ENCODE peak calls at places on chromosomes 16 and 17, in five cellular contexts. One of them, this sample, is unnamed.

GRCh38 chr16:1494711-1495110 is 1.6 kb downstream of the TELO2 start:
- DNase-seq in astrocyte of the cerebellum: no peak
- DNase-seq in AG09309: no peak
- DNase-seq in choroid plexus epithelial cell: no peak
- DNase-seq in cardiac muscle cell: peak
- DNase-seq in this sample: peak

GRCh38 chr17:29930399-29931010 is 477 bp upstream of the SSH2 start:
- DNase-seq in AG09309: no peak
- DNase-seq in astrocyte of the cerebellum: no peak
- DNase-seq in cardiac muscle cell: no peak
- DNase-seq in choroid plexus epithelial cell: peak
- DNase-seq in this sample: no peak

GRCh38 chr17:28370035-28370743 is at the start of gene VTN:
- DNase-seq in cardiac muscle cell: peak
- DNase-seq in astrocyte of the cerebellum: no peak
- DNase-seq in AG09309: peak
- DNase-seq in choroid plexus epithelial cell: peak
- DNase-seq in this sample: no peak

GRCh38 chr16:85392756-85393673 is 220.1 kb upstream of the GSE1 start:
- DNase-seq in cardiac muscle cell: no peak
- DNase-seq in astrocyte of the cerebellum: no peak
- DNase-seq in choroid plexus epithelial cell: no peak
- DNase-seq in AG09309: no peak
- DNase-seq in this sample: no peak

GRCh38 chr17:82228278-82228841 is 482 bp upstream of the SLC16A3 start:
- DNase-seq in astrocyte of the cerebellum: no peak
- DNase-seq in cardiac muscle cell: peak
- DNase-seq in AG09309: no peak
- DNase-seq in choroid plexus epithelial cell: no peak
- DNase-seq in this sample: peak

GRCh38 chr17:49659983-49660382 is 17.9 kb downstream of the SPOP start:
- DNase-seq in AG09309: no peak
- DNase-seq in astrocyte of the cerebellum: no peak
- DNase-seq in cardiac muscle cell: no peak
- DNase-seq in choroid plexus epithelial cell: no peak
- DNase-seq in this sample: no peak

GRCh38 chr17:3003401-3004149 is 59.8 kb downstream of the OR1D5 start:
- DNase-seq in astrocyte of the cerebellum: no peak
- DNase-seq in choroid plexus epithelial cell: no peak
- DNase-seq in cardiac muscle cell: no peak
- DNase-seq in AG09309: no peak
- DNase-seq in this sample: no peak

GRCh38 chr16:26475579-26475978 is 591.1 kb upstream of the C16orf82 start:
- DNase-seq in AG09309: no peak
- DNase-seq in astrocyte of the cerebellum: no peak
- DNase-seq in cardiac muscle cell: no peak
- DNase-seq in choroid plexus epithelial cell: no peak
- DNase-seq in this sample: no peak

GRCh38 chr16:85523602-85524364 is 89.3 kb upstream of the GSE1 start:
- DNase-seq in astrocyte of the cerebellum: peak
- DNase-seq in choroid plexus epithelial cell: peak
- DNase-seq in AG09309: no peak
- DNase-seq in cardiac muscle cell: peak
- DNase-seq in this sample: peak

GRCh38 chr16:72285728-72286127 is 113.8 kb upstream of the PMFBP1 start:
- DNase-seq in choroid plexus epithelial cell: peak
- DNase-seq in cardiac muscle cell: peak
- DNase-seq in astrocyte of the cerebellum: no peak
- DNase-seq in AG09309: peak
- DNase-seq in this sample: peak

GRCh38 chr17:17700251-17700969 is 19.2 kb downstream of the RAI1 start:
- DNase-seq in AG09309: no peak
- DNase-seq in astrocyte of the cerebellum: no peak
- DNase-seq in choroid plexus epithelial cell: no peak
- DNase-seq in cardiac muscle cell: no peak
- DNase-seq in this sample: no peak

GRCh38 chr16:1316033-1316405 is 6.6 kb downstream of the UBE2I start:
- DNase-seq in AG09309: no peak
- DNase-seq in astrocyte of the cerebellum: no peak
- DNase-seq in cardiac muscle cell: no peak
- DNase-seq in choroid plexus epithelial cell: no peak
- DNase-seq in this sample: no peak

GRCh38 chr17:41914358-41914766 is 4.4 kb downstream of the ACLY start:
- DNase-seq in cardiac muscle cell: peak
- DNase-seq in astrocyte of the cerebellum: no peak
- DNase-seq in AG09309: no peak
- DNase-seq in choroid plexus epithelial cell: peak
- DNase-seq in this sample: peak

GRCh38 chr16:49622421-49623402 is 233.2 kb downstream of the ZNF423 start:
- DNase-seq in AG09309: no peak
- DNase-seq in choroid plexus epithelial cell: no peak
- DNase-seq in cardiac muscle cell: no peak
- DNase-seq in astrocyte of the cerebellum: no peak
- DNase-seq in this sample: no peak

GRCh38 chr17:69047368-69048263 is 13.1 kb downstream of the ABCA9 start:
- DNase-seq in AG09309: peak
- DNase-seq in astrocyte of the cerebellum: peak
- DNase-seq in choroid plexus epithelial cell: peak
- DNase-seq in cardiac muscle cell: peak
- DNase-seq in this sample: peak

GRCh38 chr17:44522883-44523671 is 19.9 kb upstream of the GPATCH8 start:
- DNase-seq in choroid plexus epithelial cell: peak
- DNase-seq in AG09309: no peak
- DNase-seq in cardiac muscle cell: peak
- DNase-seq in astrocyte of the cerebellum: no peak
- DNase-seq in this sample: peak

GRCh38 chr16:22886908-22887307 is 72.9 kb downstream of the HS3ST2 start:
- DNase-seq in choroid plexus epithelial cell: no peak
- DNase-seq in cardiac muscle cell: no peak
- DNase-seq in AG09309: no peak
- DNase-seq in astrocyte of the cerebellum: no peak
- DNase-seq in this sample: no peak

GRCh38 chr16:79607587-79607986 is 7.0 kb upstream of the MAF start:
- DNase-seq in astrocyte of the cerebellum: peak
- DNase-seq in AG09309: peak
- DNase-seq in choroid plexus epithelial cell: peak
- DNase-seq in cardiac muscle cell: peak
- DNase-seq in this sample: peak

GRCh38 chr17:30906101-30906911 is at the start of gene TEFM:
- DNase-seq in choroid plexus epithelial cell: peak
- DNase-seq in cardiac muscle cell: peak
- DNase-seq in astrocyte of the cerebellum: peak
- DNase-seq in AG09309: peak
- DNase-seq in this sample: peak

GRCh38 chr17:64032081-64032480 is 11.6 kb upstream of the ICAM2 start:
- DNase-seq in astrocyte of the cerebellum: no peak
- DNase-seq in AG09309: no peak
- DNase-seq in choroid plexus epithelial cell: no peak
- DNase-seq in cardiac muscle cell: no peak
- DNase-seq in this sample: peak

DNA sequence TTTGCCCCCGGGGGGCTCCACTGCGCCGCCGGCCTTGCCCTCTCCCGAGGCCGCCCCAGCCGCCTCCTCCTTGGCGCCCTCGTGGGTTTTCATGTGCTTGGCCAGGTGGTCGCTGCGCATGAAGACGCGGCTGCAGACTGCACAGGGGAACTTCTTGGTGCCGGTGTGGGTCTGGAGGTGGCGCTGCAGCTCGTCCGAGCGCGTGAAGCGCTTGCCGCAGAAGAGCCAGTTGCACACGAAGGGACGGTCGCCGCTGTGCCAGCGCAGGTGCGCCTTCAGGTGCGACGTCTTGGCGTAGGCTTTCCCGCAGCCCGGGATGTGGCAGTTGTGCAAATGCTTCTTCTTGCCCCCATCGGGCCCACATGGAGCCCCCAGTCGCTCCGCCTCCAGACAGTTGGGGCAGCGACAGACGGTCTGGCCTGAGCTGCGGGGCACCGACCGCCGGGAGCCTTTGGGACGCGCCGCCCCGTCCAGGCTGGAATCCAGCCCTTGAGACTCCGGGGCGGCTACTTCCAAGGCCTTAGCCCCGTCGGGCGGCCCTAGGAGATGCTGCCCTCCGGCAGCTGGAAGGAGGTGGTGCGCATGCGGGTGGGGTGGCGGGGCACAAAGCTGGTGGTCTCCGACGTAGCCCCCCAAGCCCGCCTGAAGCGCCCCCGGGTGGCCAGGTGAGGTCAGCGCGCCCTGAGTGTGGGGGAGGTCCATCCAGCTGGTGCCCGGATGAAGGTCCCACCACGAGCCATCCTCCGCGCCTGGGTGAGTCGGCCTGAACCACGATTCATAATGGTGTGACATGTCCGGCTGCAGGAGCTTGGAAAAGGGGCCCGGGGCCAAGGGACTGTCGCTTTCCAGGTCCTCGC is 3.4 kb downstream of the SP6 start:
- DNase-seq in AG09309: no peak
- DNase-seq in cardiac muscle cell: no peak
- DNase-seq in choroid plexus epithelial cell: peak
- DNase-seq in astrocyte of the cerebellum: no peak
- DNase-seq in this sample: no peak
- TF ChIP-seq CTCF in AG09309: no peak
- TF ChIP-seq CTCF in cardiac muscle cell: peak
- TF ChIP-seq CTCF in choroid plexus epithelial cell: peak
- TF ChIP-seq CTCF in astrocyte of the cerebellum: peak
- TF ChIP-seq CTCF in this sample: peak

DNA sequence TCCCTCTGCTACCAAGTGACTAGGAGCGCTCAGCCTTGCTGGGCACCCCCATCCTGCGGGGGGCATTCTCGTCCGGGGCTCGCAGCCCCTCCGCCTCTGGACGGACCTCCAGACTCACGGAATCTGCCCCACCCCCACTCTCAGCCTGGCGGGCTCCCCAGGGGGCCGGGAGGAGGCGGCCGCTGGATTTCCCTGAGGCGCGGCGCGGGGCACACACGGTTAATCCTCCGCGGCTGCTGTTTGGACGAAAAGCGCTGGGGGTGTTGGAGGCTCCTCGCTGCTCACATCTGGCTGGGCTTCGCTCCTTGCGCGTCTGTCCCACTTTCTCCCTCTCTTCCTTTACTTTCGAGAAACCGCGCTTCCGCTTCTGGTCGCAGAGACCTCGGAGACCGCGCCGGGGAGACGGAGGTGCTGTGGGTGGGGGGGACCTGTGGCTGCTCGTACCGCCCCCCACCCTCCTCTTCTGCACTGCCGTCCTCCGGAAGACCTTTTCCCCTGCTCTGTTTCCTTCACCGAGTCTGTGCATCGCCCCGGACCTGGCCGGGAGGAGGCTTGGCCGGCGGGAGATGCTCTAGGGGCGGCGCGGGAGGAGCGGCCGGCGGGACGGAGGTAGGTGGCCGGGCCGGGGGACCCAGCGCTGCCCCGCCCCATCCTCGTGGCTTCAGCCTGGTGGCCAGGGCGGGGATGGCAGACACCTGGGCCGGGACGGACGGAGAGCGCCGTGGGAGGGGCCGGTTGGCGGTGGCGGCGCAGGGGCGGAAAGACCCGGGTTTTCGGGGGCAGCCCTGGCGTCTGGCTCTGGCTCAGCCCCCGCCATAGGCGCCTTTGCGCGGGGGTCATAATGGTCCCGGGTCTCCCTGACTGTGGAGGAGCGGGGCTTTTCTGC is at the start of gene C1QTNF1:
- DNase-seq in astrocyte of the cerebellum: no peak
- DNase-seq in choroid plexus epithelial cell: peak
- DNase-seq in cardiac muscle cell: peak
- DNase-seq in AG09309: no peak
- DNase-seq in this sample: peak
- TF ChIP-seq CTCF in astrocyte of the cerebellum: peak
- TF ChIP-seq CTCF in choroid plexus epithelial cell: peak
- TF ChIP-seq CTCF in cardiac muscle cell: peak
- TF ChIP-seq CTCF in AG09309: peak
- TF ChIP-seq CTCF in this sample: peak

GRCh38 chr16:13766334-13766733 is 153.6 kb upstream of the ERCC4 start:
- DNase-seq in AG09309: no peak
- DNase-seq in astrocyte of the cerebellum: no peak
- DNase-seq in cardiac muscle cell: no peak
- DNase-seq in choroid plexus epithelial cell: no peak
- DNase-seq in this sample: no peak

GRCh38 chr16:13770436-13770835 is 149.5 kb upstream of the ERCC4 start:
- DNase-seq in cardiac muscle cell: no peak
- DNase-seq in choroid plexus epithelial cell: no peak
- DNase-seq in AG09309: no peak
- DNase-seq in astrocyte of the cerebellum: no peak
- DNase-seq in this sample: no peak

GRCh38 chr16:13772782-13773181 is 147.2 kb upstream of the ERCC4 start:
- DNase-seq in astrocyte of the cerebellum: no peak
- DNase-seq in cardiac muscle cell: no peak
- DNase-seq in choroid plexus epithelial cell: no peak
- DNase-seq in AG09309: no peak
- DNase-seq in this sample: no peak

DNA sequence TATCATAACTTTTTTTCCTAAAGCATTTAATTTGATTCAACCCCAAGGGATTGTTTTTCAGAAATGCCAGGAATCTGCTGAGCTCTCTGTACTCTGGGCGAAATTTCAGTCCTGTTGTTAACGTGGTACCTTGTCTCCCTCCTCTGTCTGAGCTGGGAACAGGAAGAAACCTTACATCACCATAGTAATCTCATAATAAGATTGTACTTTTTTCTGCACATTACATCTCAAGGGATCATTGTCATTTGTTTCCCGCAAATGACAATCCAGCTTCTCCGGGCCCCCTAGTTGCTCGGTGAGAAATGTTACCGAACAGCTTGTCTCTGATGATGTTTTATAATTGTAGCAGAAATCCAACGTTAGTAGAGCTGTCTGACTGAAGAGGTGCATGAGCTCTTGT is 152.7 kb upstream of the ERCC4 start:
- DNase-seq in AG09309: no peak
- DNase-seq in choroid plexus epithelial cell: peak
- DNase-seq in cardiac muscle cell: no peak
- DNase-seq in astrocyte of the cerebellum: peak
- DNase-seq in this sample: no peak
- TF ChIP-seq CTCF in AG09309: no peak
- TF ChIP-seq CTCF in choroid plexus epithelial cell: no peak
- TF ChIP-seq CTCF in cardiac muscle cell: no peak
- TF ChIP-seq CTCF in astrocyte of the cerebellum: peak
- TF ChIP-seq CTCF in this sample: no peak

DNA sequence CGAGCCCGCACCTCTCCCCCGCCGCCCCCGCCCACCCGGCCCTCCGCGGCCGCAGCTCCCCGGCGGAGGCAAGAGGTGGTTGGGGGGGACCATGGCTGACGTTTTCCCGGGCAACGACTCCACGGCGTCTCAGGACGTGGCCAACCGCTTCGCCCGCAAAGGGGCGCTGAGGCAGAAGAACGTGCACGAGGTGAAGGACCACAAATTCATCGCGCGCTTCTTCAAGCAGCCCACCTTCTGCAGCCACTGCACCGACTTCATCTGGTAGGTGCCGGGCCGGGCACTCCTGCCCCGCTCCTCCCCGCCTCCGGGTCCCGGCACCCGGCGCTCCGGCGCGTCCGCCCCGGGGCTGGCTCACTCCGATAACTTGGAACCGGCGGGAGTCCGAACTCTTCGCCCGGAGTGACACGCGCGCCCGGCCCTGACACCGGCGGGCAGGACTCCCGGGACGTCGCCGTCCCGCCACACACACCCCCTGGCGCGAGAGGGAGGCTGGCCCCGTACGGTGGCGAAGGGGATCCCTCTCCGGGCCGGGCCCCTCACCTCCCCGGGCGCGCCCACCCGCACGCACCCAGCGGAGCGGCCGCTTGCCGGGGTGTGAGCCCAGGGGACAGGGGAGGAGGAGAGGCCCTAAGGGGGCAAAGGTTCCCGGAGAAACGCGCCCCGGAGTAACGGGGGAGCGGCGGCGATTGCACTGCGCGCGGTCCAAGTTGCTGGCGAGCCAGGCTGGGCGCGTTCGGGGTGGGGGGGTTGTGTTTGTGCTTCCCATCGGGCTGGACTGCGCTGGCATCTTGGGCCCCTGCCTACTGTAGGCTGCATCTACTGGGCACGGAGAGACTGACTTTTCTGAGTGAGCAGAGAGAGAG is 581 bp downstream of the PRKCA start:
- DNase-seq in AG09309: no peak
- DNase-seq in cardiac muscle cell: peak
- DNase-seq in astrocyte of the cerebellum: no peak
- DNase-seq in choroid plexus epithelial cell: peak
- DNase-seq in this sample: peak
- TF ChIP-seq CTCF in AG09309: peak
- TF ChIP-seq CTCF in cardiac muscle cell: no peak
- TF ChIP-seq CTCF in astrocyte of the cerebellum: no peak
- TF ChIP-seq CTCF in choroid plexus epithelial cell: no peak
- TF ChIP-seq CTCF in this sample: no peak